ENCODE peak calls at places on chromosome 21, in nine cellular contexts. One of them, this sample, is unnamed. For H3K27me3, the result is how much of the 10 kb centered on the place peaks cover.

GRCh38 chr21:40575983-40576382 is 271.0 kb downstream of the DSCAM start:
- DNase-seq in adrenal gland: no peak
- DNase-seq in tibial artery: no peak
- DNase-seq in IMR-90: no peak
- DNase-seq in GM23338: no peak
- DNase-seq in transverse colon: no peak
- DNase-seq in HepG2: no peak
- DNase-seq in HL-60: no peak
- DNase-seq in cardiac muscle cell: no peak
- DNase-seq in this sample: no peak

GRCh38 chr21:15352009-15352408 is 287.2 kb upstream of the NRIP1 start:
- DNase-seq in GM23338: no peak
- DNase-seq in IMR-90: no peak
- DNase-seq in adrenal gland: no peak
- DNase-seq in cardiac muscle cell: no peak
- DNase-seq in tibial artery: no peak
- DNase-seq in HepG2: peak
- DNase-seq in HL-60: no peak
- DNase-seq in transverse colon: no peak
- DNase-seq in this sample: no peak

GRCh38 chr21:45264919-45265515 is 22.7 kb downstream of the POFUT2 start:
- DNase-seq in GM23338: no peak
- DNase-seq in HL-60: no peak
- DNase-seq in transverse colon: no peak
- DNase-seq in IMR-90: no peak
- DNase-seq in adrenal gland: peak
- DNase-seq in cardiac muscle cell: no peak
- DNase-seq in HepG2: no peak
- DNase-seq in tibial artery: peak
- DNase-seq in this sample: no peak

GRCh38 chr21:46035809-46036695 is 54.5 kb downstream of the COL6A1 start:
- DNase-seq in tibial artery: no peak
- DNase-seq in IMR-90: peak
- DNase-seq in GM23338: no peak
- DNase-seq in transverse colon: peak
- DNase-seq in HL-60: no peak
- DNase-seq in cardiac muscle cell: no peak
- DNase-seq in adrenal gland: no peak
- DNase-seq in HepG2: no peak
- DNase-seq in this sample: peak

GRCh38 chr21:45536301-45537081 is 5.7 kb downstream of the SLC19A1 start:
- DNase-seq in adrenal gland: peak
- DNase-seq in transverse colon: peak
- DNase-seq in cardiac muscle cell: no peak
- DNase-seq in HL-60: no peak
- DNase-seq in GM23338: no peak
- DNase-seq in tibial artery: no peak
- DNase-seq in IMR-90: no peak
- DNase-seq in HepG2: no peak
- DNase-seq in this sample: no peak

GRCh38 chr21:45819478-45820170 is 161.9 kb upstream of the COL6A1 start:
- DNase-seq in tibial artery: no peak
- DNase-seq in adrenal gland: peak
- DNase-seq in cardiac muscle cell: no peak
- DNase-seq in HepG2: no peak
- DNase-seq in IMR-90: no peak
- DNase-seq in HL-60: no peak
- DNase-seq in GM23338: no peak
- DNase-seq in transverse colon: no peak
- DNase-seq in this sample: no peak

GRCh38 chr21:46648539-46648938 is 13.1 kb downstream of the PRMT2 start:
- DNase-seq in HepG2: no peak
- DNase-seq in transverse colon: no peak
- DNase-seq in HL-60: no peak
- DNase-seq in IMR-90: no peak
- DNase-seq in cardiac muscle cell: no peak
- DNase-seq in adrenal gland: no peak
- DNase-seq in tibial artery: no peak
- DNase-seq in GM23338: no peak
- DNase-seq in this sample: no peak

GRCh38 chr21:42299324-42300044 is 15.7 kb downstream of the TFF3 start:
- DNase-seq in adrenal gland: no peak
- DNase-seq in HL-60: no peak
- DNase-seq in cardiac muscle cell: no peak
- DNase-seq in IMR-90: no peak
- DNase-seq in GM23338: no peak
- DNase-seq in HepG2: no peak
- DNase-seq in tibial artery: no peak
- DNase-seq in transverse colon: no peak
- DNase-seq in this sample: no peak

GRCh38 chr21:16211339-16212303 is 481.8 kb downstream of the USP25 start:
- DNase-seq in HepG2: no peak
- DNase-seq in GM23338: no peak
- DNase-seq in transverse colon: no peak
- DNase-seq in tibial artery: no peak
- DNase-seq in adrenal gland: no peak
- DNase-seq in HL-60: no peak
- DNase-seq in IMR-90: peak
- DNase-seq in cardiac muscle cell: peak
- DNase-seq in this sample: no peak

GRCh38 chr21:28770867-28771661 is 221.6 kb downstream of the LTN1 start:
- DNase-seq in cardiac muscle cell: no peak
- DNase-seq in tibial artery: peak
- DNase-seq in HepG2: no peak
- DNase-seq in GM23338: no peak
- DNase-seq in HL-60: no peak
- DNase-seq in IMR-90: peak
- DNase-seq in transverse colon: no peak
- DNase-seq in adrenal gland: no peak
- DNase-seq in this sample: peak

GRCh38 chr21:41865002-41865777 is 14.0 kb downstream of the PRDM15 start:
- DNase-seq in transverse colon: peak
- DNase-seq in HL-60: no peak
- DNase-seq in GM23338: peak
- DNase-seq in tibial artery: no peak
- DNase-seq in IMR-90: no peak
- DNase-seq in cardiac muscle cell: no peak
- DNase-seq in adrenal gland: no peak
- DNase-seq in HepG2: no peak
- DNase-seq in this sample: no peak

GRCh38 chr21:45154511-45155508 is 80.4 kb downstream of the ADARB1 start:
- DNase-seq in HL-60: no peak
- DNase-seq in adrenal gland: no peak
- DNase-seq in transverse colon: no peak
- DNase-seq in cardiac muscle cell: peak
- DNase-seq in GM23338: peak
- DNase-seq in HepG2: no peak
- DNase-seq in IMR-90: peak
- DNase-seq in tibial artery: no peak
- DNase-seq in this sample: no peak

GRCh38 chr21:16037386-16037785 is 307.6 kb downstream of the USP25 start:
- DNase-seq in IMR-90: no peak
- DNase-seq in adrenal gland: no peak
- DNase-seq in tibial artery: no peak
- DNase-seq in GM23338: no peak
- DNase-seq in cardiac muscle cell: no peak
- DNase-seq in HL-60: no peak
- DNase-seq in HepG2: no peak
- DNase-seq in transverse colon: no peak
- DNase-seq in this sample: no peak

GRCh38 chr21:42313501-42313969 is 1.7 kb downstream of the TFF3 start:
- DNase-seq in cardiac muscle cell: peak
- DNase-seq in GM23338: peak
- DNase-seq in transverse colon: peak
- DNase-seq in HepG2: peak
- DNase-seq in HL-60: no peak
- DNase-seq in IMR-90: no peak
- DNase-seq in adrenal gland: no peak
- DNase-seq in tibial artery: no peak
- DNase-seq in this sample: no peak

GRCh38 chr21:21458124-21458631 is 460.0 kb downstream of the NCAM2 start:
- DNase-seq in IMR-90: no peak
- DNase-seq in transverse colon: no peak
- DNase-seq in tibial artery: no peak
- DNase-seq in cardiac muscle cell: no peak
- DNase-seq in GM23338: no peak
- DNase-seq in adrenal gland: no peak
- DNase-seq in HL-60: no peak
- DNase-seq in HepG2: no peak
- DNase-seq in this sample: no peak

GRCh38 chr21:16302851-16303282 is 573.1 kb downstream of the USP25 start:
- DNase-seq in HepG2: no peak
- DNase-seq in cardiac muscle cell: peak
- DNase-seq in HL-60: no peak
- DNase-seq in transverse colon: no peak
- DNase-seq in adrenal gland: no peak
- DNase-seq in IMR-90: peak
- DNase-seq in tibial artery: peak
- DNase-seq in GM23338: no peak
- DNase-seq in this sample: no peak

GRCh38 chr21:44402323-44403105 is 49.1 kb downstream of the TRPM2 start:
- DNase-seq in HL-60: no peak
- DNase-seq in adrenal gland: no peak
- DNase-seq in transverse colon: no peak
- DNase-seq in cardiac muscle cell: no peak
- DNase-seq in GM23338: no peak
- DNase-seq in IMR-90: no peak
- DNase-seq in tibial artery: no peak
- DNase-seq in HepG2: no peak
- DNase-seq in this sample: no peak

GRCh38 chr21:25459365-25459764 is 147.9 kb downstream of the MRPL39 start:
- DNase-seq in transverse colon: no peak
- DNase-seq in adrenal gland: no peak
- DNase-seq in HepG2: no peak
- DNase-seq in tibial artery: no peak
- DNase-seq in HL-60: no peak
- DNase-seq in IMR-90: no peak
- DNase-seq in GM23338: no peak
- DNase-seq in cardiac muscle cell: no peak
- DNase-seq in this sample: no peak

GRCh38 chr21:25457946-25458345 is 149.3 kb downstream of the MRPL39 start:
- DNase-seq in adrenal gland: no peak
- DNase-seq in GM23338: no peak
- DNase-seq in transverse colon: no peak
- DNase-seq in HepG2: no peak
- DNase-seq in HL-60: no peak
- DNase-seq in cardiac muscle cell: no peak
- DNase-seq in IMR-90: no peak
- DNase-seq in tibial artery: no peak
- DNase-seq in this sample: no peak

GRCh38 chr21:25457411-25457810 is 149.9 kb downstream of the MRPL39 start:
- DNase-seq in IMR-90: peak
- DNase-seq in HepG2: no peak
- DNase-seq in HL-60: peak
- DNase-seq in transverse colon: no peak
- DNase-seq in adrenal gland: no peak
- DNase-seq in GM23338: no peak
- DNase-seq in cardiac muscle cell: no peak
- DNase-seq in tibial artery: no peak
- DNase-seq in this sample: peak

GRCh38 chr21:25458484-25458883 is 148.8 kb downstream of the MRPL39 start:
- DNase-seq in cardiac muscle cell: no peak
- DNase-seq in HL-60: no peak
- DNase-seq in IMR-90: no peak
- DNase-seq in adrenal gland: no peak
- DNase-seq in GM23338: no peak
- DNase-seq in transverse colon: no peak
- DNase-seq in HepG2: no peak
- DNase-seq in tibial artery: no peak
- DNase-seq in this sample: no peak

GRCh38 chr21:25456672-25457071 is 150.6 kb downstream of the MRPL39 start:
- DNase-seq in IMR-90: peak
- DNase-seq in adrenal gland: no peak
- DNase-seq in HL-60: no peak
- DNase-seq in HepG2: no peak
- DNase-seq in transverse colon: no peak
- DNase-seq in cardiac muscle cell: no peak
- DNase-seq in GM23338: no peak
- DNase-seq in tibial artery: no peak
- DNase-seq in this sample: no peak
- H3K4me3 ChIP-seq in IMR-90: no peak
- H3K4me3 ChIP-seq in adrenal gland: peak
- H3K4me3 ChIP-seq in HL-60: no peak
- H3K4me3 ChIP-seq in HepG2: no peak
- H3K4me3 ChIP-seq in transverse colon: no peak
- H3K4me3 ChIP-seq in cardiac muscle cell: no peak
- H3K4me3 ChIP-seq in GM23338: no peak
- H3K4me3 ChIP-seq in tibial artery: no peak
- H3K4me3 ChIP-seq in this sample: no peak

GRCh38 chr21:36087362-36088138 is 17.7 kb downstream of the CBR1 start:
- DNase-seq in transverse colon: no peak
- DNase-seq in GM23338: peak
- DNase-seq in tibial artery: no peak
- DNase-seq in IMR-90: peak
- DNase-seq in cardiac muscle cell: no peak
- DNase-seq in HepG2: no peak
- DNase-seq in HL-60: no peak
- DNase-seq in adrenal gland: no peak
- DNase-seq in this sample: no peak
- TF ChIP-seq CTCF in transverse colon: no peak
- TF ChIP-seq CTCF in GM23338: peak
- TF ChIP-seq CTCF in tibial artery: no peak
- TF ChIP-seq CTCF in IMR-90: no peak
- TF ChIP-seq CTCF in cardiac muscle cell: peak
- TF ChIP-seq CTCF in HepG2: peak
- TF ChIP-seq CTCF in HL-60: no peak
- TF ChIP-seq CTCF in adrenal gland: no peak
- TF ChIP-seq CTCF in this sample: peak

DNA sequence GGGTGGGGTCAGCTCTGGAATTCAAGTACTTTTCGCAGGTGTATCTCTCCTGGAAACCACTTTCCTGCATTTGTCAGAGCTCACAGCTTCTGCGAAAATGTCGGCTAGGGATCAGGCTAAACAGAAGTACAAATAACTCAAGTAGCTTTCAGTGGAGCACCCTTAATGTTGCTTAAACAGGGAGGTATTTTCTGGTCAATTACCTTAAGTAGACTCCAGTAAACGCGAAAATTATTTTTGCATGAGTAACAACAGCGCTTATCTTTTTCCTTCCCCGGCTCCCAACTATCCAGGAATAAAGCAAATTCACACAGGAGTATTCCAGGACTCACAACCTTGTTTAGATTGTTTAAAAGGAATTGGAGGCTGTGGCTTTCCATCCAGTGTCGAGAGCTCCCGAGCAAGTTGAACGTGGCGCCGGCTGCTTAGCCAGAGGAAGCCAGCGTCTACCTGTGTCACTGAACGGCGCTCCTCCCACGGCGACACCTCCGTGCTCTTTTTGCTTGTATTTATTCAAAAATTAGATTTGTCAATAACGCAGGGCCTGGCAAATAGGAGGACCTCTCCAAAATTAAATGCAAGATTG is 7.3 kb upstream of the SIM2 start:
- DNase-seq in adrenal gland: no peak
- DNase-seq in IMR-90: peak
- DNase-seq in tibial artery: no peak
- DNase-seq in GM23338: peak
- DNase-seq in cardiac muscle cell: no peak
- DNase-seq in HL-60: no peak
- DNase-seq in HepG2: no peak
- DNase-seq in transverse colon: no peak
- DNase-seq in this sample: no peak
- H3K27me3 ChIP-seq in adrenal gland: half or more
- H3K27me3 ChIP-seq in IMR-90: half or more
- H3K27me3 ChIP-seq in tibial artery: half or more
- H3K27me3 ChIP-seq in GM23338: half or more
- H3K27me3 ChIP-seq in cardiac muscle cell: half or more
- H3K27me3 ChIP-seq in HL-60: half or more
- H3K27me3 ChIP-seq in HepG2: half or more
- H3K27me3 ChIP-seq in transverse colon: half or more
- H3K27me3 ChIP-seq in this sample: half or more

GRCh38 chr21:34891610-34891943 is 157.5 kb downstream of the RUNX1 start:
- DNase-seq in transverse colon: no peak
- DNase-seq in HepG2: no peak
- DNase-seq in GM23338: no peak
- DNase-seq in tibial artery: no peak
- DNase-seq in adrenal gland: no peak
- DNase-seq in cardiac muscle cell: no peak
- DNase-seq in IMR-90: no peak
- DNase-seq in HL-60: no peak
- DNase-seq in this sample: no peak
- H3K4me3 ChIP-seq in transverse colon: no peak
- H3K4me3 ChIP-seq in HepG2: no peak
- H3K4me3 ChIP-seq in GM23338: peak
- H3K4me3 ChIP-seq in tibial artery: peak
- H3K4me3 ChIP-seq in adrenal gland: no peak
- H3K4me3 ChIP-seq in cardiac muscle cell: no peak
- H3K4me3 ChIP-seq in IMR-90: peak
- H3K4me3 ChIP-seq in HL-60: peak
- H3K4me3 ChIP-seq in this sample: peak

This sample was measured in BJ.